ENCODE peak calls at places on chromosome 14, in eight cellular contexts. One of them, this sample, is unnamed.
A peak's percentile ranks its signal among the peaks of the same experiment; 100 is the strongest.

GRCh38 chr14:59274991-59275391 is 86.5 kb downstream of the DAAM1 start:
- DNase-seq in ovary: no peak
- DNase-seq in transverse colon: no peak
- DNase-seq in upper lobe of right lung: peak; percentile 67
- DNase-seq in DND-41: no peak
- DNase-seq in fibroblast of lung: peak; percentile 57
- DNase-seq in right lobe of liver: no peak
- DNase-seq in lower lobe of right lung: peak; percentile 51
- DNase-seq in this sample: no peak

GRCh38 chr14:21063479-21063878 is 5.9 kb downstream of the RNASE8 start:
- DNase-seq in right lobe of liver: no peak
- DNase-seq in DND-41: no peak
- DNase-seq in upper lobe of right lung: no peak
- DNase-seq in fibroblast of lung: peak; percentile 88
- DNase-seq in ovary: no peak
- DNase-seq in lower lobe of right lung: no peak
- DNase-seq in transverse colon: peak; percentile 4
- DNase-seq in this sample: no peak

GRCh38 chr14:100304825-100305445 is 1.3 kb downstream of the SLC25A29 start:
- DNase-seq in upper lobe of right lung: peak; percentile 82
- DNase-seq in DND-41: no peak
- DNase-seq in lower lobe of right lung: peak; percentile 83
- DNase-seq in right lobe of liver: peak; percentile 74
- DNase-seq in transverse colon: peak; percentile 64
- DNase-seq in fibroblast of lung: peak; percentile 49
- DNase-seq in ovary: peak; percentile 74
- DNase-seq in this sample: peak; percentile 37

GRCh38 chr14:102980409-102980810 is 57.9 kb downstream of the AMN start:
- DNase-seq in upper lobe of right lung: no peak
- DNase-seq in ovary: no peak
- DNase-seq in right lobe of liver: no peak
- DNase-seq in fibroblast of lung: no peak
- DNase-seq in lower lobe of right lung: no peak
- DNase-seq in DND-41: no peak
- DNase-seq in transverse colon: no peak
- DNase-seq in this sample: no peak

GRCh38 chr14:95314609-95315008 is 5.1 kb downstream of the CLMN start:
- DNase-seq in upper lobe of right lung: no peak
- DNase-seq in right lobe of liver: no peak
- DNase-seq in lower lobe of right lung: peak; percentile 49
- DNase-seq in fibroblast of lung: peak; percentile 4
- DNase-seq in ovary: no peak
- DNase-seq in DND-41: no peak
- DNase-seq in transverse colon: peak; percentile 42
- DNase-seq in this sample: no peak

GRCh38 chr14:76904100-76904739 is 78.0 kb downstream of the LRRC74A start:
- DNase-seq in transverse colon: peak; percentile 32
- DNase-seq in DND-41: no peak
- DNase-seq in upper lobe of right lung: no peak
- DNase-seq in fibroblast of lung: peak; percentile 90
- DNase-seq in right lobe of liver: no peak
- DNase-seq in ovary: peak; percentile 52
- DNase-seq in lower lobe of right lung: no peak
- DNase-seq in this sample: no peak

GRCh38 chr14:102770910-102771543 is 6.2 kb upstream of the TRAF3 start:
- DNase-seq in ovary: no peak
- DNase-seq in DND-41: no peak
- DNase-seq in transverse colon: no peak
- DNase-seq in right lobe of liver: no peak
- DNase-seq in lower lobe of right lung: peak; percentile 35
- DNase-seq in upper lobe of right lung: no peak
- DNase-seq in fibroblast of lung: no peak
- DNase-seq in this sample: no peak

GRCh38 chr14:101889366-101889765 is 75.0 kb upstream of the DYNC1H1 start:
- DNase-seq in fibroblast of lung: no peak
- DNase-seq in upper lobe of right lung: peak; percentile 55
- DNase-seq in right lobe of liver: no peak
- DNase-seq in DND-41: no peak
- DNase-seq in transverse colon: peak; percentile 4
- DNase-seq in lower lobe of right lung: no peak
- DNase-seq in ovary: no peak
- DNase-seq in this sample: no peak

GRCh38 chr14:58638231-58639205 is 756 bp downstream of the DACT1 start:
- DNase-seq in DND-41: no peak
- DNase-seq in fibroblast of lung: peak; percentile 57
- DNase-seq in upper lobe of right lung: peak; percentile 70
- DNase-seq in transverse colon: peak; percentile 15
- DNase-seq in lower lobe of right lung: no peak
- DNase-seq in right lobe of liver: peak; percentile 54
- DNase-seq in ovary: peak; percentile 30
- DNase-seq in this sample: no peak

GRCh38 chr14:71803539-71804260 is 128.5 kb upstream of the RGS6 start:
- DNase-seq in ovary: no peak
- DNase-seq in fibroblast of lung: peak; percentile 84
- DNase-seq in DND-41: no peak
- DNase-seq in lower lobe of right lung: no peak
- DNase-seq in right lobe of liver: no peak
- DNase-seq in transverse colon: no peak
- DNase-seq in upper lobe of right lung: no peak
- DNase-seq in this sample: no peak

GRCh38 chr14:100077441-100077840 is 12.2 kb downstream of the EVL start:
- DNase-seq in upper lobe of right lung: no peak
- DNase-seq in ovary: no peak
- DNase-seq in lower lobe of right lung: no peak
- DNase-seq in right lobe of liver: no peak
- DNase-seq in fibroblast of lung: no peak
- DNase-seq in transverse colon: no peak
- DNase-seq in DND-41: peak; percentile 46
- DNase-seq in this sample: no peak

GRCh38 chr14:76708028-76708427 is 53.2 kb upstream of the VASH1 start:
- DNase-seq in fibroblast of lung: peak; percentile 11
- DNase-seq in upper lobe of right lung: no peak
- DNase-seq in transverse colon: no peak
- DNase-seq in lower lobe of right lung: no peak
- DNase-seq in right lobe of liver: no peak
- DNase-seq in DND-41: no peak
- DNase-seq in ovary: no peak
- DNase-seq in this sample: no peak

GRCh38 chr14:90561031-90561430 is 164.2 kb downstream of the CALM1 start:
- DNase-seq in transverse colon: no peak
- DNase-seq in DND-41: no peak
- DNase-seq in fibroblast of lung: no peak
- DNase-seq in ovary: no peak
- DNase-seq in lower lobe of right lung: no peak
- DNase-seq in upper lobe of right lung: no peak
- DNase-seq in right lobe of liver: no peak
- DNase-seq in this sample: no peak
- TF ChIP-seq CTCF in transverse colon: no peak
- TF ChIP-seq CTCF in DND-41: no peak
- TF ChIP-seq CTCF in fibroblast of lung: no peak
- TF ChIP-seq CTCF in ovary: no peak
- TF ChIP-seq CTCF in lower lobe of right lung: no peak
- TF ChIP-seq CTCF in upper lobe of right lung: no peak
- TF ChIP-seq CTCF in right lobe of liver: no peak
- TF ChIP-seq CTCF in this sample: no peak

GRCh38 chr14:89542768-89543419 is 125.9 kb upstream of the FOXN3 start:
- DNase-seq in ovary: no peak
- DNase-seq in upper lobe of right lung: no peak
- DNase-seq in lower lobe of right lung: no peak
- DNase-seq in fibroblast of lung: peak; percentile 30
- DNase-seq in DND-41: no peak
- DNase-seq in transverse colon: no peak
- DNase-seq in right lobe of liver: no peak
- DNase-seq in this sample: no peak

GRCh38 chr14:89543420-89543790 is 126.4 kb upstream of the FOXN3 start:
- DNase-seq in right lobe of liver: no peak
- DNase-seq in upper lobe of right lung: no peak
- DNase-seq in DND-41: no peak
- DNase-seq in fibroblast of lung: peak; percentile 57
- DNase-seq in transverse colon: no peak
- DNase-seq in ovary: peak; percentile 27
- DNase-seq in lower lobe of right lung: no peak
- DNase-seq in this sample: no peak

GRCh38 chr14:89537911-89538310 is 120.9 kb upstream of the FOXN3 start:
- DNase-seq in lower lobe of right lung: no peak
- DNase-seq in transverse colon: no peak
- DNase-seq in DND-41: no peak
- DNase-seq in upper lobe of right lung: no peak
- DNase-seq in ovary: no peak
- DNase-seq in right lobe of liver: no peak
- DNase-seq in fibroblast of lung: no peak
- DNase-seq in this sample: no peak

GRCh38 chr14:89540830-89541470 is 123.9 kb upstream of the FOXN3 start:
- DNase-seq in right lobe of liver: no peak
- DNase-seq in upper lobe of right lung: no peak
- DNase-seq in transverse colon: no peak
- DNase-seq in fibroblast of lung: peak; percentile 93
- DNase-seq in lower lobe of right lung: no peak
- DNase-seq in ovary: no peak
- DNase-seq in DND-41: no peak
- DNase-seq in this sample: no peak

GRCh38 chr14:89540009-89540829 is 123.2 kb upstream of the FOXN3 start:
- DNase-seq in transverse colon: no peak
- DNase-seq in right lobe of liver: no peak
- DNase-seq in ovary: no peak
- DNase-seq in DND-41: no peak
- DNase-seq in lower lobe of right lung: no peak
- DNase-seq in upper lobe of right lung: no peak
- DNase-seq in fibroblast of lung: peak; percentile 67
- DNase-seq in this sample: no peak
- H3K4me3 ChIP-seq in transverse colon: no peak overlapping the region
- H3K4me3 ChIP-seq in right lobe of liver: no peak overlapping the region
- H3K4me3 ChIP-seq in ovary: no peak overlapping the region
- H3K4me3 ChIP-seq in DND-41: no peak overlapping the region
- H3K4me3 ChIP-seq in lower lobe of right lung: no peak overlapping the region
- H3K4me3 ChIP-seq in upper lobe of right lung: no peak overlapping the region
- H3K4me3 ChIP-seq in fibroblast of lung: no peak overlapping the region
- H3K4me3 ChIP-seq in this sample: no peak overlapping the region

DNA sequence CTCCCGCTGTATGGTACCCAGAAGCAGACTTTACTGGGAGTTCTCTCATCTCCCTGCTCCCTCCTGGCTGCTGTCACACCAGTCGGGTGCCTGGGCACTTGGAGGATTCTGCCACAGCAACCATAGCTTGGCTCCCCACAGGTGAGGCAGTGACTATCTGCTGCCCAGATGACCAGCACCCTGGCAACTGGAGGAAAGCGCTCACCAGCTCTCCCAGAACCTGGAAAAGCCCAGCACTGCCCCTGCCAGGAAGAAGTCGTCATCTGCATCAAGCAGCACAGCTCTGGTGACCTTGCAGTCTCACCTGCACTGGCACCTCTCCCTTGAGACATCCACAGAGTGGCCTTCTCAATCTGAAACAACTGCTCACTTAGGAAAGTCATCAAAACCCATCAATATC is 31.9 kb upstream of the TC2N start:
- DNase-seq in DND-41: no peak
- DNase-seq in ovary: no peak
- DNase-seq in upper lobe of right lung: no peak
- DNase-seq in fibroblast of lung: no peak
- DNase-seq in lower lobe of right lung: no peak
- DNase-seq in transverse colon: no peak
- DNase-seq in right lobe of liver: peak; percentile 69
- DNase-seq in this sample: no peak
- H3K4me1 ChIP-seq in DND-41: no peaks in the 10 kb centered on the region
- H3K4me1 ChIP-seq in ovary: peaks cover 15% of the 10 kb centered on the region
- H3K4me1 ChIP-seq in upper lobe of right lung: peaks cover 28% of the 10 kb centered on the region
- H3K4me1 ChIP-seq in fibroblast of lung: no peaks in the 10 kb centered on the region
- H3K4me1 ChIP-seq in lower lobe of right lung: peaks cover 32% of the 10 kb centered on the region
- H3K4me1 ChIP-seq in transverse colon: peaks cover 11% of the 10 kb centered on the region
- H3K4me1 ChIP-seq in right lobe of liver: peaks cover 14% of the 10 kb centered on the region
- H3K4me1 ChIP-seq in this sample: peaks cover under 1% of the 10 kb centered on the region

GRCh38 chr14:88146881-88147649 is 142.1 kb downstream of the GPR65 start:
- DNase-seq in upper lobe of right lung: no peak
- DNase-seq in DND-41: no peak
- DNase-seq in lower lobe of right lung: no peak
- DNase-seq in fibroblast of lung: no peak
- DNase-seq in right lobe of liver: no peak
- DNase-seq in transverse colon: no peak
- DNase-seq in ovary: no peak
- DNase-seq in this sample: no peak

GRCh38 chr14:88140874-88141273 is 135.9 kb downstream of the GPR65 start:
- DNase-seq in ovary: no peak
- DNase-seq in transverse colon: no peak
- DNase-seq in DND-41: no peak
- DNase-seq in fibroblast of lung: no peak
- DNase-seq in right lobe of liver: no peak
- DNase-seq in upper lobe of right lung: no peak
- DNase-seq in lower lobe of right lung: no peak
- DNase-seq in this sample: no peak

GRCh38 chr14:88142990-88143389 is 138.1 kb downstream of the GPR65 start:
- DNase-seq in DND-41: no peak
- DNase-seq in upper lobe of right lung: no peak
- DNase-seq in ovary: no peak
- DNase-seq in fibroblast of lung: no peak
- DNase-seq in right lobe of liver: no peak
- DNase-seq in lower lobe of right lung: no peak
- DNase-seq in transverse colon: no peak
- DNase-seq in this sample: no peak

DNA sequence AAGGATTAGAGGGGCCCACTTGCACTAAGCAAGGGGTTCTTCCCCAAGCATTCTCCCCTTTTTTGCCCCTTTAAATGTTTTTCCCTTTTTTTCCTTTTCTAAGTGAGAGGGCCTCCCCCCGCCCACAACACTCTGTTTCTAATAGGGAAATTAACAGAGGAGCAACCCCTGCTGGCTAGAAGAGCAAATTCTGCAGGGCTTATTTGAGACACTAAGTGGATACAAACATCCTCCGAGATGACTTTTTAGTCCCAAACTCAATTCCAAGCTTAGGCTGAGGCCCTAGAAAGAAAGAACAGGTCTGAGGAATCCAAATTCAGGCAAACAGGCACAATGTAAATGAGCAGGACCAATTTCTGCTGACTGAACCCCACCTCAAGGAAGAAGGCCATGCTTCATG is 138.9 kb downstream of the GPR65 start:
- DNase-seq in DND-41: no peak
- DNase-seq in fibroblast of lung: no peak
- DNase-seq in lower lobe of right lung: no peak
- DNase-seq in upper lobe of right lung: no peak
- DNase-seq in transverse colon: no peak
- DNase-seq in ovary: no peak
- DNase-seq in right lobe of liver: no peak
- DNase-seq in this sample: no peak
- TF ChIP-seq CTCF in DND-41: no peak
- TF ChIP-seq CTCF in fibroblast of lung: no peak
- TF ChIP-seq CTCF in lower lobe of right lung: no peak
- TF ChIP-seq CTCF in upper lobe of right lung: no peak
- TF ChIP-seq CTCF in transverse colon: no peak
- TF ChIP-seq CTCF in ovary: no peak
- TF ChIP-seq CTCF in right lobe of liver: no peak
- TF ChIP-seq CTCF in this sample: no peak

DNA sequence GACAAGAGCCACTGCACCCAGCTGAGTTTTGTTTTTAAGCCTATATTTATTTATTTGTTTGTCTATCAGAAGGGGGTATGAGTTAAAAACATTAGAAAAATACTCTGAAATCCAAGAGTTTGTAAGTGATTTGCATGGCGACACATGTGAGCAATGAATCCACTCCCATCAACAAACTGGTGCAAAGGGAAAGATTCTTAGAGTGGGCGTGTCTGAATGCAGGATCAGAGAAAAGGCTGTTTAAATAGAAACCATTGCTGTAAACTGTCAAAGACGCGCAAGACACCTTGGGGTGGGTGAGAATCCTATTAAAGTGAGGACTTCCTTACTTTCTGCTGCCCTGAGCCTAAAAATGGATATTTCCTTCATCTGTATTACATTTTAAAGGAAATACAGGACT is 51.9 kb downstream of the ZFYVE26 start:
- DNase-seq in lower lobe of right lung: no peak
- DNase-seq in transverse colon: peak; percentile 27
- DNase-seq in DND-41: no peak
- DNase-seq in right lobe of liver: no peak
- DNase-seq in fibroblast of lung: no peak
- DNase-seq in upper lobe of right lung: no peak
- DNase-seq in ovary: no peak
- DNase-seq in this sample: no peak
- H3K4me3 ChIP-seq in lower lobe of right lung: no peak overlapping the region
- H3K4me3 ChIP-seq in transverse colon: no peak overlapping the region
- H3K4me3 ChIP-seq in DND-41: no peak overlapping the region
- H3K4me3 ChIP-seq in right lobe of liver: no peak overlapping the region
- H3K4me3 ChIP-seq in fibroblast of lung: no peak overlapping the region
- H3K4me3 ChIP-seq in upper lobe of right lung: no peak overlapping the region
- H3K4me3 ChIP-seq in ovary: no peak overlapping the region
- H3K4me3 ChIP-seq in this sample: no peak overlapping the region